ENCODE peak calls at places on chromosome 13, in four cellular contexts. W is stomach; Y is substantia nigra; F is stimulated activated CD8-positive, alpha-beta memory T cell treated with anti-CD3 and anti-CD28 coated beads, Interleukin-12 subunit alpha, Interleukin-12 subunit beta, amount 100 ng/mL, for 1 hour. I is an unnamed sample.

GRCh38 chr13:77378662-77379061 is 51.8 kb upstream of the MYCBP2 start:
- DNase-seq in W (no peak), Y (no peak), F (no peak), I (no peak)

GRCh38 chr13:43331676-43332075 is 308.3 kb downstream of the DNAJC15 start:
- DNase-seq in Y (no peak), F (no peak), W (no peak), I (no peak)

GRCh38 chr13:51833980-51834379 is 11.0 kb downstream of the TMEM272 start:
- DNase-seq in F (no peak), Y (no peak), W (no peak), I (no peak)

GRCh38 chr13:34672631-34673030 is 269.4 kb upstream of the NBEA start:
- DNase-seq in W (no peak), F (no peak), Y (no peak), I (no peak)

GRCh38 chr13:80979035-80979641 is 638.2 kb upstream of the SPRY2 start:
- DNase-seq in Y (no peak), F (no peak), W (peak), I (peak)

GRCh38 chr13:50928088-50928487 is 18.5 kb downstream of the RNASEH2B start:
- DNase-seq in F (no peak), Y (no peak), W (no peak), I (no peak)

GRCh38 chr13:39035204-39035603 is 2.7 kb downstream of the PROSER1 start:
- DNase-seq in F (no peak), W (no peak), Y (no peak), I (no peak)

GRCh38 chr13:100584901-100585300 is 3.7 kb downstream of the GGACT start:
- DNase-seq in W (no peak), Y (no peak), F (no peak), I (no peak)

GRCh38 chr13:27654816-27655215 is 33.1 kb downstream of the POLR1D start:
- DNase-seq in Y (no peak), W (no peak), F (no peak), I (no peak)

GRCh38 chr13:33116321-33117010 is 100.2 kb downstream of the KL start:
- DNase-seq in Y (no peak), F (no peak), W (no peak), I (no peak)

GRCh38 chr13:77751513-77752456 is 54.3 kb downstream of the SLAIN1 start:
- DNase-seq in F (peak), W (no peak), Y (no peak), I (peak)

GRCh38 chr13:44921478-44921877 is 67.8 kb downstream of the NUFIP1 start:
- DNase-seq in W (no peak), F (no peak), Y (no peak), I (no peak)

GRCh38 chr13:68988176-68988575 is 1119.5 kb upstream of the ATXN8OS start:
- DNase-seq in W (no peak), Y (no peak), F (no peak), I (no peak)

GRCh38 chr13:109389456-109389855 is 396.9 kb downstream of the IRS2 start:
- DNase-seq in Y (no peak), F (no peak), W (no peak), I (no peak)

GRCh38 chr13:100102042-100102441 is 13.1 kb downstream of the PCCA start:
- DNase-seq in Y (no peak), F (no peak), W (no peak), I (no peak)

GRCh38 chr13:104779311-104779710 is 1713.1 kb upstream of the SLC10A2 start:
- DNase-seq in Y (no peak), W (no peak), F (no peak), I (no peak)

GRCh38 chr13:93004919-93005318 is 221.7 kb upstream of the GPC6 start:
- DNase-seq in F (no peak), Y (no peak), W (no peak), I (no peak)

GRCh38 chr13:24623141-24623665 is 57.0 kb upstream of the ATP12A start:
- DNase-seq in F (no peak), W (no peak), Y (no peak), I (no peak)

I was measured in cerebellum.